ENCODE peak calls at places on chromosomes 6 and 20, in five cellular contexts. C is CD8-positive, alpha-beta memory T cell; Z is H9; I is spleen; N is Peyer's patch. W is an unnamed sample.

GRCh38 chr6:33013608-33014007 is 4.2 kb upstream of the HLA-DOA start:
- DNase-seq in I (no peak), N (no peak), Z (no peak), C (no peak), W (no peak)

GRCh38 chr20:2114560-2114959 is 12.9 kb downstream of the STK35 start:
- DNase-seq in I (no peak), N (no peak), C (no peak), Z (no peak), W (no peak)

GRCh38 chr6:42197574-42198362 is 3.0 kb upstream of the GUCA1B start:
- DNase-seq in N (no peak), I (no peak), C (no peak), Z (no peak), W (no peak)

GRCh38 chr6:116876635-116877611 is at the start of gene RFX6:
- DNase-seq in N (peak), I (no peak), C (no peak), Z (peak), W (no peak)

GRCh38 chr6:24719125-24719931 is at the start of gene C6orf62:
- DNase-seq in C (peak), I (peak), N (peak), Z (no peak), W (no peak)

GRCh38 chr20:53316221-53316937 is 277.3 kb downstream of the ZNF217 start:
- DNase-seq in Z (no peak), N (no peak), C (no peak), I (no peak), W (no peak)

GRCh38 chr6:30879684-30880427 is 4.5 kb upstream of the DDR1 start:
- DNase-seq in I (no peak), N (peak), C (no peak), Z (no peak), W (no peak)

GRCh38 chr20:48025061-48025515 is 239.8 kb upstream of the SULF2 start:
- DNase-seq in I (no peak), N (no peak), Z (peak), C (no peak), W (no peak)

GRCh38 chr20:11067359-11067758 is 393.6 kb upstream of the JAG1 start:
- DNase-seq in C (no peak), I (no peak), Z (no peak), N (no peak), W (no peak)

GRCh38 chr20:63228786-63229185 is 6.9 kb upstream of the BIRC7 start:
- DNase-seq in N (no peak), C (no peak), I (no peak), Z (no peak), W (no peak)

GRCh38 chr20:46324379-46324778 is 16.1 kb upstream of the CDH22 start:
- DNase-seq in N (no peak), Z (no peak), I (no peak), C (no peak), W (no peak)

GRCh38 chr20:51372176-51372803 is 170.2 kb downstream of the NFATC2 start:
- DNase-seq in I (peak), C (peak), Z (peak), N (peak), W (no peak)

GRCh38 chr6:167791780-167792478 is 34.8 kb upstream of the AFDN start:
- DNase-seq in N (no peak), Z (no peak), I (peak), C (no peak), W (no peak)

GRCh38 chr20:47336013-47336754 is 20.3 kb downstream of the ZMYND8 start:
- DNase-seq in Z (no peak), N (no peak), I (peak), C (no peak), W (no peak)

GRCh38 chr6:52139985-52140680 is 46.0 kb upstream of the IL17A start:
- DNase-seq in C (no peak), N (no peak), Z (no peak), I (no peak), W (no peak)

GRCh38 chr20:5663396-5663795 is 86.8 kb upstream of the SHLD1 start:
- DNase-seq in Z (no peak), N (no peak), I (no peak), C (no peak), W (no peak)

GRCh38 chr6:31878761-31879542 is at the start of gene SLC44A4:
- DNase-seq in N (peak), C (no peak), I (no peak), Z (peak), W (no peak)

GRCh38 chr20:25221592-25222460 is 26.1 kb upstream of the PYGB start:
- DNase-seq in C (no peak), Z (no peak), N (no peak), I (no peak), W (no peak)

GRCh38 chr6:89323461-89324098 is 8.5 kb upstream of the GABRR2 start:
- DNase-seq in Z (no peak), C (no peak), N (no peak), I (no peak), W (no peak)

GRCh38 chr6:52157301-52157930 is 28.8 kb upstream of the IL17A start:
- DNase-seq in C (no peak), N (no peak), I (no peak), Z (no peak), W (no peak)

GRCh38 chr6:24140572-24140971 is 14.6 kb downstream of the NRSN1 start:
- DNase-seq in N (no peak), I (no peak), Z (peak), C (no peak), W (no peak)

GRCh38 chr20:53381568-53382262 is 211.9 kb downstream of the ZNF217 start:
- DNase-seq in Z (no peak), C (no peak), I (no peak), N (no peak), W (no peak)

GRCh38 chr6:1027109-1027794 is 284.6 kb upstream of the FOXQ1 start:
- DNase-seq in C (no peak), N (no peak), Z (no peak), I (no peak), W (no peak)

GRCh38 chr6:137266032-137266586 is 46.9 kb upstream of the IFNGR1 start:
- DNase-seq in N (no peak), Z (no peak), I (no peak), C (no peak), W (no peak)

GRCh38 chr6:142013286-142013685 is 119.4 kb upstream of the GJE1 start:
- DNase-seq in C (no peak), I (no peak), N (no peak), Z (no peak), W (peak)

GRCh38 chr6:157461000-157461915 is 80.3 kb downstream of the ZDHHC14 start:
- DNase-seq in Z (peak), C (peak), I (no peak), N (no peak), W (no peak)

GRCh38 chr20:39897781-39898466 is 791.1 kb downstream of the MAFB start:
- DNase-seq in Z (no peak), I (no peak), C (no peak), N (no peak), W (no peak)

GRCh38 chr6:43719511-43719910 is 31.9 kb upstream of the MRPS18A start:
- DNase-seq in N (no peak), C (no peak), I (peak), Z (no peak), W (no peak)

GRCh38 chr6:160431791-160432404 is 83.7 kb downstream of the SLC22A3 start:
- DNase-seq in Z (no peak), C (no peak), N (no peak), I (no peak), W (no peak)

DNA sequence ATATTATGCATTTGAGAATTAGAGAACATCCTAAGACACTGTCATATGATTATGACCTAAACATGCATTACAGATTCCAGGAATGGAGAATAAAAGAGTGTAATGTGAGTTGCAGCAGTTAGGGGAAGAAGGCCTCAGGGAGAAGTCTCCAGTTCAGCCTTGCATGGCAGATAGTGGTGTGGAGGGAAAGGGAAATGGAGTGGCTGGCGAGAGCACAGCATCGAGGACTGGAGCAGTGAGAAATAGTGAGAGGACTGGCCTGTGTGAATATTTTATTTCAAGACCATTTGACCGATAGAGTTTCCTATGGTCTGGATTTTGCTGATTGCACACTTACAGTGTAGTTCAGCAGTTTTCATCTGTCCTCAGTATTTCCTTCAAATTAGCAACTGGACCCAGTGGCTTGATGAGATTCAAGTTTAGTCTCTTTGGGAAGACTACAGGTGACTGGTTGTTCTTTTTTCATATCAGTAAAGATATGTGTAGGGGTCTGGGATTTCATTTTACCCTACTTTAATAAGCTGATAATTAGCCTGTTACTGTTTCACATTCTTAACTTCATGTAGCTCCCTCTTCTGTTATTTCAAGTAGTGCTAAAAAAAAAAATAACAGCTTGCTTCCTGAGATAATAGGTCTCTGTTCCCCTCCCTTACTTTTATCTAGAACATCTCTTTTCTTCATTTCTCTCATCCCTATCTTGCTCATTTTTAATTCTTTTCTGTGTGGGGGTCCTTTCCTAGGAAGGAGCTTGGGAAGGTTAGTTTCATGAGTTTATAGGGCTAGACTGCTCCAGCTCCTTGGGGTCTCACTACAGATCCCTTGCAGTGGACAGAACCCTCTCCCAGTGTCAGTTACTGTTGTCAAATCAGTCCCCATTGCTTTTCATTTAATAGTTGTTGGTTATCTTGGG is 27.9 kb downstream of the BLTP3A start:
- DNase-seq in Z (no peak), C (no peak), N (no peak), I (no peak), W (no peak)
- H3K27ac ChIP-seq in Z (no peak), C (peak), N (no peak), I (no peak), W (no peak)

GRCh38 chr6:126339796-126340750 is at the start of gene CENPW:
- DNase-seq in N (peak), I (peak), C (peak), Z (peak), W (peak)
- H3K27ac ChIP-seq in N (no peak), I (peak), C (peak), Z (peak), W (peak)

DNA sequence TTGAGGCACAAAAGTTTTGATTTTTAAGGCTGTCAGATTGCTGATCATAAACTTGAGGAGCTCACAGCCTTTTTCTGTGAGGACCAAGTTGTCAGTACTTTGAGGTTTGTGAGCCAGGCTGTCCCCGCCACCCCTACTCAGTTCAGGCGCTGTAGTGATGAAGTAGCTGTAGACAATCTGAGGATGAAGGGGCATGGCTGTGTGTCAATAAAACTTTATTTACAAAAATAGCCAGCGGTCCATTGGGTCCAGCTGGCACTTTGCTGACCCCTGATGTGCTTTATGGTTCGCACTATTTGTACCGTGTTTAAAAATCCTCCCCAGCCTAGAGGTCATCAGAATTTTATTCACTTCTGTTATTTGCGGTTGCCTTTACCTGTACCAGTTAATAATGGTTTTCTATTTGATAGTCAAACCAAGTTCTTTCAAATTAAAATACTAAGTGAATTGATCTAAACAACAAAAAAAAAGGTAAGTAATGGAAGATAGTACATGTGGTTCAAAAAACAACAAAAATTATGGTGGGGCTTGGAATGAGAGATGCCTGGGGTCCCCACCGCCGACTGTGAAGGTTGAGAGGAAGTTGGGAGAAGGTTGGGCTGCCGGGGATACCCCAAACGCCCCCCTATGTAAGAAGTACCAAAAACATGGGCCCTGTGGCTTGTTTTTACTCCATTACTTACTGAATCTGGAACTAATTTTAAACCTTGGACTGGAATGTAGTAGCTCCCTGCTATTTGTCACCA is 123.6 kb downstream of the SYCP2 start:
- DNase-seq in Z (no peak), N (no peak), C (no peak), I (no peak), W (no peak)
- H3K27ac ChIP-seq in Z (no peak), N (no peak), C (no peak), I (no peak), W (no peak)

DNA sequence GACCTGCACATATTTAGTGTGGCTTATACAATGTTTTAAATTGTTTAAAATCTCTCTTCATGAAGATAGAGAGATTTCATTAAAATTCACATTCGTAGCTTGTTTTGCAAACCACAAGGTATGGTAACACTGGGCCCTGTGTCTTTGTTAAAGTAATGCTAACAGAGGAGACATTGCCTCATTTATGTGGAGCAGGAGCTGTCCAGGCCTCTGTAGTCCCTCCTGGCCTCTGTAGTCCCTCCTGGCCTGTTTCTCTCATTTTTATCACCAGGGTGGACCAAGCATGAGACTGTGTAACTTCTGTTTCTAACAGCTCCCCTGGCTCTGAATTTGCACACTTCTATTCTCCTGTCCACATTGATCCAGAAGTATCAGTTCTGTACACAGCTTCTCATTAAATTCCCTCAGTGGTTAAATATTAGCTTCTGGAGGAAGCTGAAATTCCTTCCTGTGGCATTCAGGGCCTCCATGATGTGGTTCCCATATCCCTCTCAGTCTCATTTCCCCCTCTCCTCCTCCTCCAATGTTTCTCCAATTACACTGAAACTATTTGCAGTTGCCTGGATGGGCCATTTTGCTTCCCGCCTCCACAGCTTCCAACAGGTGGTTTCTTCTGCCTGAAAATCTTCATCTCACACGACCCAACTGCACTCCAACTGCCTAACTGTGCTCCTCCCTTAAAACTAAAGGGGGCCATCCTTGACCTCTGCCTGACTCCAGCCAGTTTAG is 340.4 kb downstream of the SYNE1 start:
- DNase-seq in I (no peak), C (no peak), Z (no peak), N (no peak), W (no peak)
- H3K27ac ChIP-seq in I (peak), C (no peak), Z (no peak), N (no peak), W (no peak)

GRCh38 chr6:3407840-3408239 is 49.0 kb downstream of the SLC22A23 start:
- DNase-seq in N (no peak), C (no peak), I (no peak), Z (no peak), W (no peak)
- H3K27ac ChIP-seq in N (no peak), C (no peak), I (no peak), Z (no peak), W (no peak)

GRCh38 chr6:35391240-35391968 is 49.0 kb downstream of the PPARD start:
- DNase-seq in Z (no peak), I (no peak), C (no peak), N (no peak), W (peak)
- H3K27ac ChIP-seq in Z (no peak), I (no peak), C (no peak), N (no peak), W (peak)

GRCh38 chr6:109770779-109771178 is 79.7 kb downstream of the FIG4 start:
- DNase-seq in I (no peak), N (no peak), Z (no peak), C (no peak), W (no peak)

GRCh38 chr6:109767961-109768360 is 76.9 kb downstream of the FIG4 start:
- DNase-seq in I (no peak), Z (no peak), N (no peak), C (no peak), W (no peak)

GRCh38 chr6:109768485-109768884 is 77.4 kb downstream of the FIG4 start:
- DNase-seq in Z (no peak), C (no peak), N (no peak), I (no peak), W (peak)

GRCh38 chr6:109769213-109769612 is 78.1 kb downstream of the FIG4 start:
- DNase-seq in N (no peak), Z (no peak), C (no peak), I (no peak), W (no peak)

GRCh38 chr6:109770047-109770446 is 79.0 kb downstream of the FIG4 start:
- DNase-seq in C (no peak), N (no peak), Z (no peak), I (no peak), W (no peak)
- H3K27ac ChIP-seq in C (no peak), N (no peak), Z (no peak), I (no peak), W (no peak)

GRCh38 chr6:106005954-106006353 is 80.2 kb upstream of the PRDM1 start:
- DNase-seq in I (no peak), Z (no peak), C (no peak), N (no peak), W (no peak)
- H3K27ac ChIP-seq in I (no peak), Z (no peak), C (no peak), N (no peak), W (no peak)